ENCODE peak calls at places on chromosome 10, in seven cellular contexts. R is B cell, U is GM13977, X is mammary epithelial cell, Y is cardiac muscle cell, A is neural crest cell, F is mesothelial cell of epicardium. J is an unnamed sample.

GRCh38 chr10:100740476-100741341 is 4.7 kb upstream of the PAX2 start:
- DNase-seq in X (no peak), U (peak; percentile 38), F (no peak), R (no peak), A (no peak), Y (no peak), J (no peak)

GRCh38 chr10:47370015-47370767 is 13.9 kb downstream of the ZNF488 start:
- DNase-seq in R (peak; percentile 21), A (no peak), Y (no peak), U (no peak), X (no peak), F (no peak), J (no peak)

GRCh38 chr10:31774291-31774900 is 154.2 kb downstream of the ARHGAP12 start:
- DNase-seq in R (no peak), F (no peak), Y (no peak), X (no peak), A (peak; percentile 43), U (no peak), J (no peak)

GRCh38 chr10:133251388-133252222 is 13.9 kb downstream of the VENTX start:
- DNase-seq in A (no peak), X (no peak), U (no peak), F (no peak), R (no peak), Y (no peak), J (no peak)

GRCh38 chr10:14129770-14130169 is 201.0 kb downstream of the FRMD4A start:
- DNase-seq in X (no peak), F (no peak), A (no peak), Y (no peak), R (no peak), U (no peak), J (no peak)

GRCh38 chr10:850093-850492 is 81.4 kb downstream of the LARP4B start:
- DNase-seq in F (no peak), X (no peak), A (no peak), R (no peak), Y (no peak), U (no peak), J (no peak)

GRCh38 chr10:114166053-114166452 is 8.0 kb downstream of the CCDC186 start:
- DNase-seq in A (no peak), R (no peak), F (no peak), X (no peak), Y (no peak), U (no peak), J (no peak)

GRCh38 chr10:124602121-124602561 is 140.5 kb downstream of the LHPP start:
- DNase-seq in U (no peak), A (no peak), F (no peak), R (peak; percentile 65), Y (no peak), X (no peak), J (no peak)

GRCh38 chr10:42544945-42545344 is 93.4 kb downstream of the ZNF33B start:
- DNase-seq in R (no peak), X (no peak), F (no peak), U (no peak), A (no peak), Y (no peak), J (no peak)

GRCh38 chr10:7251696-7252465 is 159.0 kb downstream of the SFMBT2 start:
- DNase-seq in U (no peak), R (no peak), F (no peak), Y (peak; percentile 73), A (no peak), X (no peak), J (no peak)

GRCh38 chr10:95275726-95276366 is 15.0 kb downstream of the PDLIM1 start:
- DNase-seq in F (no peak), R (no peak), A (no peak), Y (no peak), U (no peak), X (peak; percentile 87), J (no peak)

GRCh38 chr10:86900955-86901354 is 56.5 kb downstream of the MMRN2 start:
- DNase-seq in X (no peak), U (no peak), R (no peak), A (no peak), F (no peak), Y (peak; percentile 96), J (no peak)

GRCh38 chr10:45817130-45817859 is 30.0 kb downstream of the AGAP4 start:
- DNase-seq in A (no peak), X (no peak), F (no peak), R (no peak), Y (no peak), U (no peak), J (no peak)

GRCh38 chr10:100020161-100020882 is 10.6 kb upstream of the DNMBP start:
- DNase-seq in A (no peak), U (peak; percentile 72), F (no peak), R (no peak), Y (no peak), X (no peak), J (no peak)

GRCh38 chr10:17851611-17852010 is 42.5 kb downstream of the MRC1 start:
- DNase-seq in U (no peak), Y (no peak), F (no peak), X (no peak), R (no peak), A (no peak), J (no peak)

GRCh38 chr10:119509909-119510451 is 32.5 kb downstream of the RGS10 start:
- DNase-seq in U (no peak), X (no peak), F (no peak), R (no peak), Y (no peak), A (no peak), J (no peak)

GRCh38 chr10:119652361-119652760 is 1.2 kb downstream of the BAG3 start:
- DNase-seq in R (no peak), F (no peak), Y (peak; percentile 28), X (peak; percentile 58), A (no peak), U (peak; percentile 80), J (no peak)

GRCh38 chr10:4303045-4303444 is 518.0 kb upstream of the KLF6 start:
- DNase-seq in Y (no peak), R (no peak), A (no peak), F (no peak), X (no peak), U (no peak), J (no peak)

GRCh38 chr10:75407296-75407715 is 5.7 kb upstream of the ZNF503 start:
- DNase-seq in U (peak; percentile 37), A (peak; percentile 12), R (no peak), X (peak; percentile 66), F (no peak), Y (peak; percentile 12), J (no peak)
- TF ChIP-seq CTCF in U (no peak), A (no peak), R (no peak), X (no peak), F (no peak), Y (no peak), J (no peak)

GRCh38 chr10:115950320-115950719 is 322.7 kb downstream of the GFRA1 start:
- DNase-seq in U (no peak), X (no peak), Y (no peak), F (no peak), R (no peak), A (no peak), J (no peak)

GRCh38 chr10:115949282-115949844 is 323.6 kb downstream of the GFRA1 start:
- DNase-seq in X (no peak), U (no peak), Y (no peak), F (no peak), R (no peak), A (no peak), J (no peak)

GRCh38 chr10:115945696-115946445 is 327.1 kb downstream of the GFRA1 start:
- DNase-seq in U (no peak), Y (no peak), F (no peak), R (no peak), X (no peak), A (no peak), J (no peak)

GRCh38 chr10:115947104-115947503 is 325.9 kb downstream of the GFRA1 start:
- DNase-seq in R (no peak), X (no peak), U (no peak), A (no peak), Y (no peak), F (no peak), J (no peak)

DNA sequence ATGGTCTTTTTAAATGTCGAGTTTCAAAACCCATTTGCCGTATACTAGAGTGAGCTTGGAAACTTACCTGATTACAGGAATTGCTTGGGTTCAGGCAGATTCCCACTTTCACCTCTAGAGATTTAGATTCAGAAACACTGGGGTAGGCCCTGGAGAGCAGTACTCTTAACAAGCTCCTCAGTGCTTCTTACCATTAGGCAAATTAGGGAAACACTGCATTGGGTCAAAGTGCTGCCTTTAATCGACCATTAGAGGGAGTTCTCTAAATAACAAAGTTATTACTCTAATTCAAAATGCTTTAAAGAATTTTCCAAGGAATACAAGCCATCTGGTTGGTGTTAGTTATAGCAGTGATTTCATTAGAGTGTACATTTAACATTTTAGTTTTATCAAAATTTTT is 324.6 kb downstream of the GFRA1 start:
- DNase-seq in X (no peak), F (no peak), U (no peak), R (no peak), A (no peak), Y (no peak), J (no peak)
- TF ChIP-seq CTCF in X (peak; percentile 42), F (no peak), U (no peak), R (no peak), A (peak; percentile 44), Y (peak; percentile 40), J (peak; percentile 44)

GRCh38 chr10:34288634-34289033 is 526.5 kb downstream of the PARD3 start:
- DNase-seq in F (no peak), A (no peak), Y (no peak), U (no peak), X (peak; percentile 84), R (no peak), J (no peak)
- TF ChIP-seq CTCF in F (no peak), A (no peak), Y (no peak), U (no peak), X (peak; percentile 28), R (no peak), J (no peak)

GRCh38 chr10:71748671-71749191 is 24.6 kb downstream of the VSIR start:
- DNase-seq in X (no peak), A (no peak), F (no peak), R (peak; percentile 79), U (peak; percentile 67), Y (no peak), J (no peak)
- TF ChIP-seq CTCF in X (no peak), A (no peak), F (no peak), R (no peak), U (no peak), Y (no peak), J (no peak)